ENCODE peak calls at places on chromosomes 4 and X, in eight cellular contexts. Z is ovary; T is naive thymus-derived CD4-positive, alpha-beta T cell; Y is CD8-positive, alpha-beta T cell; S is lung; X is CD4-positive, alpha-beta memory T cell; M is GM23248; E is fibroblast of lung. F is an unnamed sample. For H3K4me1, the result is how much of the 10 kb centered on the place peaks cover.

GRCh38 chrX:11533211-11533651 is 132.5 kb downstream of the ARHGAP6 start:
- DNase-seq in T (peak), M (peak), Y (no peak), X (peak), E (peak), S (no peak), Z (no peak), F (peak)

GRCh38 chr4:16083217-16084191 is at the start of gene PROM1:
- DNase-seq in S (no peak), Z (no peak), M (peak), T (no peak), E (no peak), Y (no peak), X (no peak), F (no peak)

GRCh38 chrX:13506574-13506973 is 62.8 kb upstream of the EGFL6 start:
- DNase-seq in S (peak), T (no peak), E (peak), Y (peak), M (peak), Z (peak), X (peak), F (peak)

GRCh38 chr4:137587796-137588195 is 55.5 kb upstream of the PCDH18 start:
- DNase-seq in T (no peak), E (no peak), Z (no peak), X (no peak), Y (no peak), S (no peak), M (no peak), F (no peak)

GRCh38 chr4:107734120-107734519 is 14.1 kb upstream of the PAPSS1 start:
- DNase-seq in T (no peak), Z (no peak), M (peak), X (no peak), Y (no peak), E (no peak), S (no peak), F (peak)

GRCh38 chrX:143580266-143580665 is 55.6 kb downstream of the SLITRK4 start:
- DNase-seq in E (peak), X (no peak), Y (no peak), Z (no peak), M (no peak), T (no peak), S (no peak), F (peak)

GRCh38 chr4:70725633-70726032 is 3.9 kb downstream of the RUFY3 start:
- DNase-seq in Y (no peak), S (no peak), T (no peak), E (no peak), M (no peak), X (no peak), Z (no peak), F (no peak)

GRCh38 chrX:117743469-117744251 is 372.9 kb downstream of the KLHL13 start:
- DNase-seq in E (no peak), X (no peak), S (no peak), Y (no peak), Z (no peak), T (no peak), M (peak), F (no peak)

GRCh38 chr4:24927039-24927438 is 14.2 kb upstream of the CCDC149 start:
- DNase-seq in T (no peak), E (no peak), Y (no peak), Z (no peak), X (no peak), S (no peak), M (no peak), F (no peak)
- H3K4me1 ChIP-seq in T (under half), E (under half), Y (under half), Z (under half), X (under half), S (under half), M (under half), F (under half)

GRCh38 chr4:154612472-154613414 is at the start of gene FGG:
- DNase-seq in S (no peak), E (no peak), Z (no peak), Y (no peak), M (no peak), T (no peak), X (no peak), F (no peak)
- H3K27ac ChIP-seq in S (no peak), E (no peak), Z (no peak), Y (no peak), M (no peak), T (no peak), X (no peak), F (no peak)

GRCh38 chr4:10584042-10584441 is 100.5 kb downstream of the CLNK start:
- DNase-seq in X (no peak), M (peak), E (peak), Y (no peak), Z (no peak), S (no peak), T (no peak), F (peak)
- H3K4me3 ChIP-seq in X (no peak), M (peak), E (peak), Y (no peak), Z (peak), S (no peak), T (no peak), F (no peak)

GRCh38 chr4:7107166-7107905 is 39.5 kb upstream of the GRPEL1 start:
- DNase-seq in E (no peak), S (no peak), T (no peak), X (no peak), Y (no peak), Z (no peak), M (no peak), F (no peak)

GRCh38 chr4:7104366-7105031 is 36.6 kb upstream of the GRPEL1 start:
- DNase-seq in Z (no peak), T (no peak), S (no peak), Y (no peak), E (no peak), X (no peak), M (no peak), F (no peak)

GRCh38 chr4:7103031-7103598 is 35.3 kb upstream of the GRPEL1 start:
- DNase-seq in T (peak), S (peak), E (peak), M (peak), Z (peak), X (peak), Y (peak), F (peak)

GRCh38 chr4:7103599-7104365 is 35.9 kb upstream of the GRPEL1 start:
- DNase-seq in E (no peak), X (no peak), S (peak), M (no peak), Y (no peak), T (no peak), Z (peak), F (peak)

GRCh38 chr4:7105261-7105660 is 37.4 kb upstream of the GRPEL1 start:
- DNase-seq in Z (no peak), Y (no peak), E (no peak), T (no peak), X (no peak), S (no peak), M (peak), F (no peak)
- H3K4me1 ChIP-seq in Z (under half), Y (under half), E (under half), T (under half), X (under half), S (under half), M (under half), F (under half)